ENCODE peak calls at places on chromosomes 11 and 22, in eight cellular contexts. M is AG10803; V is activated T-cell treated with anti-CD3 and anti-CD28 coated beads, Interleukin-2, amount 50 U/mL, for 72 hours; U is T-helper 9 cell; T is T47D; H is EL; I is natural killer cell; P is NCI-H510A treated with DMSO at 0.1 percent for 48 hours. D is an unnamed sample.

GRCh38 chr22:45645150-45645525 is 26.5 kb upstream of the ATXN10 start:
- DNase-seq in M (no peak), V (no peak), U (no peak), T (peak), H (no peak), I (no peak), P (no peak), D (no peak)

GRCh38 chr11:65280646-65281045 is 18.9 kb downstream of the POLA2 start:
- DNase-seq in M (no peak), V (no peak), U (no peak), T (no peak), H (no peak), I (no peak), P (no peak), D (no peak)

GRCh38 chr11:7672960-7673723 is at the start of gene CYB5R2:
- DNase-seq in M (peak), V (peak), U (no peak), T (peak), H (peak), I (no peak), P (peak), D (no peak)

GRCh38 chr11:131246589-131247164 is 123.7 kb upstream of the NTM start:
- DNase-seq in M (no peak), V (no peak), U (no peak), T (no peak), H (no peak), I (no peak), P (no peak), D (no peak)

GRCh38 chr11:8016396-8016949 is 29.3 kb downstream of the EIF3F start:
- DNase-seq in M (no peak), V (no peak), U (no peak), T (no peak), H (peak), I (no peak), P (no peak), D (no peak)

GRCh38 chr22:32748509-32748908 is 53.0 kb upstream of the TIMP3 start:
- DNase-seq in M (no peak), V (no peak), U (no peak), T (no peak), H (no peak), I (no peak), P (no peak), D (no peak)

GRCh38 chr11:34656062-34656720 is 35.3 kb downstream of the EHF start:
- DNase-seq in M (peak), V (no peak), U (no peak), T (no peak), H (no peak), I (no peak), P (no peak), D (no peak)

GRCh38 chr11:120858740-120859139 is 165.2 kb upstream of the TBCEL start:
- DNase-seq in M (peak), V (no peak), U (no peak), T (no peak), H (no peak), I (no peak), P (no peak), D (no peak)

GRCh38 chr22:32204856-32205722 is at the start of gene RFPL2:
- DNase-seq in M (peak), V (peak), U (no peak), T (peak), H (peak), I (no peak), P (peak), D (no peak)

GRCh38 chr11:71183878-71184277 is 68.5 kb downstream of the SHANK2 start:
- DNase-seq in M (no peak), V (no peak), U (no peak), T (no peak), H (no peak), I (no peak), P (peak), D (no peak)

GRCh38 chr11:2898366-2899079 is 12.9 kb upstream of the CDKN1C start:
- DNase-seq in M (peak), V (peak), U (peak), T (no peak), H (peak), I (peak), P (no peak), D (no peak)

GRCh38 chr11:47177229-47177845 is 658 bp upstream of the ARFGAP2 start:
- DNase-seq in M (peak), V (peak), U (peak), T (peak), H (peak), I (peak), P (no peak), D (peak)

GRCh38 chr11:11403763-11404725 is 51.0 kb upstream of the CSNK2A3 start:
- DNase-seq in M (peak), V (no peak), U (no peak), T (no peak), H (no peak), I (no peak), P (no peak), D (no peak)

GRCh38 chr22:29838599-29838956 is 504 bp upstream of the ASCC2 start:
- DNase-seq in M (no peak), V (no peak), U (no peak), T (no peak), H (no peak), I (no peak), P (no peak), D (no peak)

GRCh38 chr11:122068096-122068495 is 47.9 kb downstream of the BLID start:
- DNase-seq in M (peak), V (no peak), U (no peak), T (no peak), H (no peak), I (no peak), P (no peak), D (no peak)

GRCh38 chr22:27456696-27457503 is 344.7 kb downstream of the MN1 start:
- DNase-seq in M (peak), V (no peak), U (no peak), T (no peak), H (peak), I (no peak), P (no peak), D (no peak)

GRCh38 chr11:118889796-118890195 is 6.1 kb downstream of the CXCR5 start:
- DNase-seq in M (peak), V (no peak), U (no peak), T (peak), H (peak), I (no peak), P (no peak), D (no peak)

GRCh38 chr11:12259956-12260355 is 117.4 kb upstream of the PARVA start:
- DNase-seq in M (no peak), V (no peak), U (no peak), T (peak), H (no peak), I (no peak), P (no peak), D (no peak)

GRCh38 chr11:17098038-17098437 is 20.6 kb upstream of the RPS13 start:
- DNase-seq in M (no peak), V (no peak), U (no peak), T (no peak), H (no peak), I (no peak), P (no peak), D (no peak)

GRCh38 chr11:40306938-40307548 is 1152.4 kb downstream of the LRRC4C start:
- DNase-seq in M (peak), V (no peak), U (no peak), T (peak), H (peak), I (no peak), P (no peak), D (no peak)

GRCh38 chr11:66693356-66694055 is 15.8 kb upstream of the RBM4B start:
- DNase-seq in M (no peak), V (no peak), U (no peak), T (no peak), H (no peak), I (no peak), P (no peak), D (no peak)

GRCh38 chr11:3378426-3379423 is at the start of gene ZNF195:
- DNase-seq in M (peak), V (peak), U (peak), T (peak), H (peak), I (peak), P (peak), D (peak)

GRCh38 chr11:26287067-26287518 is 44.8 kb upstream of the ANO3 start:
- DNase-seq in M (no peak), V (no peak), U (no peak), T (no peak), H (peak), I (no peak), P (no peak), D (no peak)

GRCh38 chr11:225734-226453 is 10.2 kb downstream of the SIRT3 start:
- DNase-seq in M (peak), V (no peak), U (no peak), T (no peak), H (no peak), I (no peak), P (no peak), D (no peak)

GRCh38 chr11:91972665-91973266 is 251.9 kb upstream of the FAT3 start:
- DNase-seq in M (no peak), V (no peak), U (no peak), T (peak), H (no peak), I (no peak), P (no peak), D (no peak)

GRCh38 chr22:17108256-17109112 is 12.7 kb downstream of the TMEM121B start:
- DNase-seq in M (no peak), V (no peak), U (no peak), T (no peak), H (no peak), I (no peak), P (no peak), D (no peak)

GRCh38 chr11:976431-977160 is 50.9 kb downstream of the AP2A2 start:
- DNase-seq in M (peak), V (no peak), U (no peak), T (no peak), H (no peak), I (no peak), P (no peak), D (no peak)

GRCh38 chr22:41256898-41257260 is 16.1 kb upstream of the CHADL start:
- DNase-seq in M (no peak), V (no peak), U (no peak), T (peak), H (no peak), I (no peak), P (no peak), D (no peak)

GRCh38 chr11:70272009-70272408 is 1.5 kb downstream of the PPFIA1 start:
- DNase-seq in M (no peak), V (no peak), U (no peak), T (no peak), H (no peak), I (no peak), P (no peak), D (no peak)

GRCh38 chr11:72780291-72781062 is 13.4 kb downstream of the STARD10 start:
- DNase-seq in M (no peak), V (no peak), U (no peak), T (no peak), H (no peak), I (no peak), P (no peak), D (no peak)

GRCh38 chr11:68749061-68749491 is 2.2 kb downstream of the TESMIN start:
- DNase-seq in M (no peak), V (no peak), U (no peak), T (peak), H (no peak), I (no peak), P (peak), D (no peak)

GRCh38 chr22:24432059-24432853 is 4.9 kb downstream of the ADORA2A start:
- DNase-seq in M (peak), V (peak), U (no peak), T (no peak), H (peak), I (no peak), P (no peak), D (no peak)

GRCh38 chr11:93287434-93287833 is 43.1 kb upstream of the DEUP1 start:
- DNase-seq in M (no peak), V (no peak), U (no peak), T (peak), H (no peak), I (no peak), P (no peak), D (no peak)

GRCh38 chr11:76162336-76163288 is 43.7 kb downstream of the WNT11 start:
- DNase-seq in M (no peak), V (no peak), U (no peak), T (no peak), H (no peak), I (no peak), P (peak), D (no peak)

GRCh38 chr11:6443269-6444003 is 2.6 kb upstream of the HPX start:
- DNase-seq in M (peak), V (peak), U (peak), T (peak), H (peak), I (peak), P (no peak), D (no peak)

GRCh38 chr11:1271002-1271401 is 38.4 kb downstream of the TOLLIP start:
- DNase-seq in M (no peak), V (no peak), U (no peak), T (no peak), H (peak), I (no peak), P (no peak), D (no peak)

D was measured in keratinocyte.